ENCODE peak calls at places on chromosomes 16 and 17, in six cellular contexts. C is fibroblast of lung, D is MM.1S, W is H9, G is PC-9, K is H1. U is an unnamed sample.

GRCh38 chr16:89170346-89171215 is 967 bp upstream of the CDH15 start:
- DNase-seq in C (no peak), D (peak; percentile 53), W (peak; percentile 91), G (peak; percentile 73), K (peak; percentile 44), U (peak; percentile 85)

GRCh38 chr17:63919311-63919723 is 678 bp upstream of the GH1 start:
- DNase-seq in C (peak; percentile 49), D (peak; percentile 67), W (peak; percentile 88), G (peak; percentile 66), K (no peak), U (peak; percentile 96)

GRCh38 chr17:77485089-77485833 is 344.5 kb downstream of the SEC14L1 start:
- DNase-seq in C (no peak), D (no peak), W (no peak), G (no peak), K (no peak), U (peak; percentile 18)

GRCh38 chr17:81239714-81240555 is 817 bp downstream of the NDUFAF8 start:
- DNase-seq in C (no peak), D (peak; percentile 84), W (no peak), G (no peak), K (no peak), U (peak; percentile 90)

GRCh38 chr16:29784157-29784556 is 6.1 kb downstream of the ZG16 start:
- DNase-seq in C (no peak), D (peak; percentile 26), W (no peak), G (peak; percentile 44), K (no peak), U (no peak)

GRCh38 chr16:48965391-48965790 is 316.2 kb downstream of the CBLN1 start:
- DNase-seq in C (peak; percentile 50), D (no peak), W (no peak), G (no peak), K (no peak), U (no peak)

GRCh38 chr17:32623196-32623595 is 136.4 kb downstream of the CDK5R1 start:
- DNase-seq in C (no peak), D (no peak), W (no peak), G (no peak), K (no peak), U (no peak)

GRCh38 chr17:71337903-71338302 is 782.9 kb upstream of the SOX9 start:
- DNase-seq in C (peak; percentile 66), D (no peak), W (no peak), G (no peak), K (no peak), U (no peak)

GRCh38 chr17:63611354-63611753 is 10.7 kb downstream of the TACO1 start:
- DNase-seq in C (no peak), D (no peak), W (no peak), G (no peak), K (no peak), U (no peak)

GRCh38 chr17:28918295-28918694 is 15.4 kb upstream of the DHRS13 start:
- DNase-seq in C (no peak), D (no peak), W (no peak), G (no peak), K (no peak), U (no peak)

GRCh38 chr17:42866631-42867575 is 15.9 kb downstream of the AOC3 start:
- DNase-seq in C (no peak), D (no peak), W (no peak), G (no peak), K (no peak), U (no peak)

GRCh38 chr16:64089697-64090096 is 1032.2 kb downstream of the CDH11 start:
- DNase-seq in C (peak; percentile 36), D (peak; percentile 37), W (peak; percentile 30), G (no peak), K (no peak), U (no peak)

GRCh38 chr16:89285381-89285780 is 67.9 kb downstream of the ZNF778 start:
- DNase-seq in C (no peak), D (no peak), W (no peak), G (no peak), K (no peak), U (no peak)

GRCh38 chr16:24820522-24820921 is 25.2 kb upstream of the SLC5A11 start:
- DNase-seq in C (no peak), D (no peak), W (no peak), G (no peak), K (no peak), U (peak; percentile 65)

GRCh38 chr17:65931246-65932149 is 260.4 kb downstream of the CEP112 start:
- DNase-seq in C (no peak), D (no peak), W (no peak), G (no peak), K (no peak), U (no peak)

GRCh38 chr16:49189286-49189685 is 92.4 kb downstream of the CBLN1 start:
- DNase-seq in C (no peak), D (no peak), W (no peak), G (no peak), K (no peak), U (no peak)

GRCh38 chr16:67562526-67562917 is at the start of gene CTCF:
- DNase-seq in C (peak; percentile 82), D (peak; percentile 85), W (peak; percentile 79), G (peak; percentile 80), K (no peak), U (peak; percentile 98)

GRCh38 chr17:32111141-32111771 is 31.0 kb upstream of the RHOT1 start:
- DNase-seq in C (peak; percentile 70), D (no peak), W (peak; percentile 84), G (peak; percentile 33), K (peak; percentile 39), U (peak; percentile 80)

GRCh38 chr17:30217054-30217453 is 18.4 kb downstream of the SLC6A4 start:
- DNase-seq in C (no peak), D (no peak), W (no peak), G (no peak), K (no peak), U (no peak)

GRCh38 chr16:59997706-59998105 is 1263.6 kb upstream of the GOT2 start:
- DNase-seq in C (no peak), D (no peak), W (no peak), G (no peak), K (no peak), U (no peak)

GRCh38 chr16:25912321-25912720 is 220.6 kb downstream of the HS3ST4 start:
- DNase-seq in C (no peak), D (peak; percentile 77), W (no peak), G (no peak), K (no peak), U (no peak)

GRCh38 chr16:66923247-66923851 is 2.0 kb downstream of the RRAD start:
- DNase-seq in C (no peak), D (no peak), W (no peak), G (no peak), K (no peak), U (peak; percentile 98)

GRCh38 chr16:10172848-10173655 is 9.2 kb downstream of the GRIN2A start:
- DNase-seq in C (no peak), D (no peak), W (no peak), G (no peak), K (no peak), U (no peak)

GRCh38 chr17:42891539-42892152 is 9.0 kb upstream of the G6PC1 start:
- DNase-seq in C (peak; percentile 32), D (no peak), W (peak; percentile 69), G (no peak), K (no peak), U (peak; percentile 81)

GRCh38 chr17:40322417-40323315 is 13.7 kb downstream of the RARA start:
- DNase-seq in C (peak; percentile 78), D (peak; percentile 96), W (peak; percentile 65), G (peak; percentile 59), K (no peak), U (peak; percentile 96)
- H3K79me2 ChIP-seq in C (peaks cover 82% of the 10 kb centered on the region), D (peaks cover 96% of the 10 kb centered on the region), W (peaks cover 3% of the 10 kb centered on the region), G (peaks cover 90% of the 10 kb centered on the region), K (no peaks in the 10 kb centered on the region), U (peaks cover 95% of the 10 kb centered on the region)

GRCh38 chr17:26818736-26819135 is 475.2 kb upstream of the WSB1 start:
- DNase-seq in C (peak; percentile 27), D (no peak), W (no peak), G (no peak), K (peak; percentile 19), U (no peak)
- H3K9me3 ChIP-seq in C (no peaks in the 10 kb centered on the region), D (no peaks in the 10 kb centered on the region), W (peaks cover 100% of the 10 kb centered on the region), G (peaks cover 32% of the 10 kb centered on the region), K (peaks cover 20% of the 10 kb centered on the region), U (peaks cover 20% of the 10 kb centered on the region)

GRCh38 chr17:78883533-78884131 is 19.4 kb downstream of the CEP295NL start:
- DNase-seq in C (peak; percentile 97), D (no peak), W (peak; percentile 85), G (peak; percentile 86), K (no peak), U (peak; percentile 99)

GRCh38 chr17:78884148-78884870 is 18.7 kb downstream of the CEP295NL start:
- DNase-seq in C (no peak), D (no peak), W (no peak), G (no peak), K (no peak), U (peak; percentile 81)

GRCh38 chr17:78882546-78883089 is 20.4 kb downstream of the CEP295NL start:
- DNase-seq in C (no peak), D (no peak), W (peak; percentile 50), G (peak; percentile 51), K (no peak), U (peak; percentile 65)

GRCh38 chr17:78884876-78885667 is 17.9 kb downstream of the CEP295NL start:
- DNase-seq in C (no peak), D (no peak), W (no peak), G (no peak), K (no peak), U (peak; percentile 58)

GRCh38 chr17:78883090-78883532 is 19.9 kb downstream of the CEP295NL start:
- DNase-seq in C (peak; percentile 74), D (no peak), W (no peak), G (peak; percentile 94), K (no peak), U (peak; percentile 95)
- H3K79me2 ChIP-seq in C (peaks cover 79% of the 10 kb centered on the region), D (peaks cover 100% of the 10 kb centered on the region), W (no peaks in the 10 kb centered on the region), G (peaks cover 12% of the 10 kb centered on the region), K (no peaks in the 10 kb centered on the region), U (peaks cover 87% of the 10 kb centered on the region)

DNA sequence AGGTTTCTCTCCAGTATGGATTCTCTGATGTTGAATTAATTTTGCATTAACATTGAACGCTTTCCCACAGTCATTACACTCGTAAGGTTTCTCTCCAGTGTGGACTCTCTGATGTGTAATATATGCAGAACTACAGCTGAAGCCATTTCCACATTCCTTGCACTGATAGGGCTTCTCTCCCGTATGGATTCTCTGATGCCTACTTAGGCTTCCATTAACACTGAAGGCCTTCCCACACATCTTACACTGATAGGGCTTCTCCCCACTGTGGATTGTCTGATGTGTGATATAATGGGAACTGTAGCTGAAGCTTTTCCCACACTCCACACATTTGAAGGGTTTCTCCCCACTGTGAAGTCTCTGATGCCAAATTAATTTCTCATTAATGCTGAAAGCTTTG is 7.2 kb upstream of the TLE7 start:
- DNase-seq in C (peak; percentile 9), D (no peak), W (no peak), G (no peak), K (no peak), U (no peak)
- H3K9me3 ChIP-seq in C (peaks cover 14% of the 10 kb centered on the region), D (no peaks in the 10 kb centered on the region), W (peaks cover 52% of the 10 kb centered on the region), G (peaks cover 54% of the 10 kb centered on the region), K (peaks cover 58% of the 10 kb centered on the region), U (peaks cover 49% of the 10 kb centered on the region)